ENCODE peak calls at places on chromosomes 6 and 20, in four cellular contexts. One of them, this sample, is unnamed.

GRCh38 chr6:68045193-68045592 is 589.9 kb upstream of the ADGRB3 start:
- DNase-seq in A549: no peak
- DNase-seq in WTC11: no peak
- DNase-seq in HepG2: no peak
- DNase-seq in this sample: no peak

GRCh38 chr6:105112577-105112976 is 67.2 kb downstream of the POPDC3 start:
- DNase-seq in A549: no peak
- DNase-seq in WTC11: no peak
- DNase-seq in HepG2: no peak
- DNase-seq in this sample: peak; percentile 11

GRCh38 chr6:118810420-118811027 is 83.4 kb upstream of the ASF1A start:
- DNase-seq in A549: no peak
- DNase-seq in WTC11: no peak
- DNase-seq in HepG2: no peak
- DNase-seq in this sample: no peak

GRCh38 chr20:60313609-60314008 is 355.4 kb downstream of the CDH26 start:
- DNase-seq in A549: no peak
- DNase-seq in WTC11: no peak
- DNase-seq in HepG2: no peak
- DNase-seq in this sample: no peak

GRCh38 chr6:56529594-56530191 is 113.0 kb downstream of the DST start:
- DNase-seq in A549: no peak
- DNase-seq in WTC11: no peak
- DNase-seq in HepG2: no peak
- DNase-seq in this sample: no peak

GRCh38 chr20:47926731-47927130 is 141.4 kb upstream of the SULF2 start:
- DNase-seq in A549: no peak
- DNase-seq in WTC11: no peak
- DNase-seq in HepG2: no peak
- DNase-seq in this sample: peak; percentile 45

GRCh38 chr6:20554326-20554725 is 20.1 kb downstream of the CDKAL1 start:
- DNase-seq in A549: no peak
- DNase-seq in WTC11: no peak
- DNase-seq in HepG2: no peak
- DNase-seq in this sample: no peak

GRCh38 chr6:34425498-34426410 is at the start of gene RPS10:
- DNase-seq in A549: peak; percentile 83
- DNase-seq in WTC11: peak; percentile 91
- DNase-seq in HepG2: peak; percentile 90
- DNase-seq in this sample: peak; percentile 100

GRCh38 chr6:92352130-92352529 is 1067.2 kb downstream of the EPHA7 start:
- DNase-seq in A549: no peak
- DNase-seq in WTC11: no peak
- DNase-seq in HepG2: no peak
- DNase-seq in this sample: no peak

GRCh38 chr6:15793288-15793687 is 130.5 kb upstream of the DTNBP1 start:
- DNase-seq in A549: no peak
- DNase-seq in WTC11: no peak
- DNase-seq in HepG2: no peak
- DNase-seq in this sample: peak; percentile 89

GRCh38 chr20:43765933-43766332 is 39.1 kb upstream of the GTSF1L start:
- DNase-seq in A549: no peak
- DNase-seq in WTC11: no peak
- DNase-seq in HepG2: no peak
- DNase-seq in this sample: no peak

GRCh38 chr6:44487002-44487401 is 99.5 kb downstream of the CDC5L start:
- DNase-seq in A549: no peak
- DNase-seq in WTC11: no peak
- DNase-seq in HepG2: no peak
- DNase-seq in this sample: no peak

GRCh38 chr20:17570347-17571152 is 675 bp downstream of the DSTN start:
- DNase-seq in A549: no peak
- DNase-seq in WTC11: peak; percentile 44
- DNase-seq in HepG2: peak; percentile 61
- DNase-seq in this sample: peak; percentile 15

GRCh38 chr20:14235355-14235754 is 102.1 kb downstream of the FLRT3 start:
- DNase-seq in A549: no peak
- DNase-seq in WTC11: no peak
- DNase-seq in HepG2: no peak
- DNase-seq in this sample: no peak

DNA sequence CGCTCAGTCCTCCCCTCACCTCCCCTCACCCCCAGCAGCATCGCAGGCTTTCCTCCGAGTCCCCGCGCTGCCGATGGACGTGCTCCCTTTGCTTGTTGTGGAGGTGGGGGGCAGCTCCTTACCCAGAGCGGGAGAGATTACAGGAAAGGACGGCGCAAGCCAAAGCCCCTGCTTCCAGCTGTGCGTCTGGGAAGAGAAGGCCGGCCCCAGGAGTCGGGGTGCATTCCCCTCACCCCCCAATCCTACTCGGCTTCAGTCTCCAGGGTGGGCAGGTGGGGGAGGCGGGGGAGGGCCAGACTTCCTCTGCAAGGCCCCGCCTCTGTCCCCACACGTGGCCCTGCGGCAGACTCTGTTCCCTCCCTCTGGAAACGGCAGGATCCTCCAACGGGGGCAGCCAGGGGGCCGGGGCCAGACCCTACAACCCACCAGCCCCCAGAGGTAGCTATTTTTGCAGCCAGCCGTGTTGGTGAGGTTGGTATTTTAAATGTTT is 43.6 kb downstream of the NTSR1 start:
- DNase-seq in A549: no peak
- DNase-seq in WTC11: no peak
- DNase-seq in HepG2: no peak
- DNase-seq in this sample: peak; percentile 56
- TF ChIP-seq HMGXB4 in A549: no peak
- TF ChIP-seq HMGXB4 in WTC11: no peak
- TF ChIP-seq HMGXB4 in HepG2: no peak
- TF ChIP-seq HMGXB4 in this sample: no peak

DNA sequence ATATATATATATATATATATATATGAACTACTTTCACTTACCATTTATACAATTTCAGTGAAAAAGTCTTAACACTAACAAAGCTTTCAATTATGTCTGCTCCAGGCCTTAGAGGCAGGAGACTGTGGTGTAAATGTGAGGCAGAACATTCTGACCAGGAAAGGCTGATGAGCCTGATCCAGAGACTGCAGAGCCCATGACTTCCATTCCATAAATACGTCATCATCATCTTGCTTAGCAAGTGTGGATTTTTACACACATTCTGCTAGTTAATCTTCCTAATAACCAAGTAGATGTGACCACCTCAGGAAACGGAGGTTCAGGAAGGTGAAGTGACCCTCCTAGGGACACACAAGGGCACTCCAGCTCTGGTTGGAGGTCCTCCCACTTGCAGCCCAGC is 14.9 kb downstream of the TRERF1 start:
- DNase-seq in A549: no peak
- DNase-seq in WTC11: no peak
- DNase-seq in HepG2: no peak
- DNase-seq in this sample: no peak
- TF ChIP-seq HMGXB4 in A549: no peak
- TF ChIP-seq HMGXB4 in WTC11: no peak
- TF ChIP-seq HMGXB4 in HepG2: no peak
- TF ChIP-seq HMGXB4 in this sample: no peak

GRCh38 chr6:29153083-29153482 is 17.6 kb upstream of the OR2J2 start:
- DNase-seq in A549: no peak
- DNase-seq in WTC11: no peak
- DNase-seq in HepG2: no peak
- DNase-seq in this sample: no peak
- TF ChIP-seq HMGXB4 in A549: no peak
- TF ChIP-seq HMGXB4 in WTC11: no peak
- TF ChIP-seq HMGXB4 in HepG2: no peak
- TF ChIP-seq HMGXB4 in this sample: no peak

GRCh38 chr6:82906489-82906888 is 159.2 kb downstream of the UBE3D start:
- DNase-seq in A549: no peak
- DNase-seq in WTC11: no peak
- DNase-seq in HepG2: no peak
- DNase-seq in this sample: no peak
- TF ChIP-seq HMGXB4 in A549: no peak
- TF ChIP-seq HMGXB4 in WTC11: no peak
- TF ChIP-seq HMGXB4 in HepG2: no peak
- TF ChIP-seq HMGXB4 in this sample: no peak